ENCODE peak calls at places on chromosome 10, in ten cellular contexts. A, O, B, F, G, H, X, I, V and K are unnamed samples.

GRCh38 chr10:86319626-86320025 is 47.0 kb downstream of the GRID1 start:
- DNase-seq in A (no peak), O (no peak), B (no peak), F (no peak), G (peak), H (no peak), X (no peak), I (no peak), V (no peak), K (no peak)

GRCh38 chr10:15046626-15047025 is 2.9 kb downstream of the OLAH start:
- DNase-seq in A (no peak), O (no peak), B (no peak), F (peak), G (no peak), H (no peak), X (peak), I (no peak), V (peak), K (peak)

GRCh38 chr10:106938448-106939014 is 226.0 kb downstream of the SORCS1 start:
- DNase-seq in A (no peak), O (no peak), B (no peak), F (no peak), G (no peak), H (no peak), X (no peak), I (no peak), V (no peak), K (no peak)

GRCh38 chr10:119132521-119133345 is 28.8 kb downstream of the DENND10 start:
- DNase-seq in A (no peak), O (no peak), B (no peak), F (no peak), G (no peak), H (no peak), X (no peak), I (no peak), V (peak), K (no peak)

GRCh38 chr10:118033905-118034304 is 12.8 kb downstream of the RAB11FIP2 start:
- DNase-seq in A (no peak), O (peak), B (no peak), F (no peak), G (no peak), H (no peak), X (no peak), I (no peak), V (no peak), K (no peak)

GRCh38 chr10:55400075-55400474 is 599.0 kb upstream of the PCDH15 start:
- DNase-seq in A (no peak), O (no peak), B (no peak), F (no peak), G (no peak), H (no peak), X (peak), I (no peak), V (no peak), K (no peak)

GRCh38 chr10:78038105-78038504 is 4.4 kb downstream of the RPS24 start:
- DNase-seq in A (no peak), O (no peak), B (no peak), F (no peak), G (no peak), H (no peak), X (peak), I (no peak), V (no peak), K (no peak)

GRCh38 chr10:68957654-68958053 is 1.7 kb downstream of the DDX21 start:
- DNase-seq in A (no peak), O (no peak), B (no peak), F (peak), G (no peak), H (no peak), X (peak), I (no peak), V (no peak), K (peak)

GRCh38 chr10:72126184-72126871 is 38.0 kb upstream of the SPOCK2 start:
- DNase-seq in A (peak), O (peak), B (peak), F (peak), G (no peak), H (peak), X (peak), I (no peak), V (peak), K (peak)

GRCh38 chr10:69696073-69696731 is 66.2 kb downstream of the FAM241B start:
- DNase-seq in A (peak), O (peak), B (peak), F (peak), G (no peak), H (no peak), X (peak), I (peak), V (peak), K (peak)

GRCh38 chr10:68756766-68757165 is 35.7 kb downstream of the CCAR1 start:
- DNase-seq in A (no peak), O (no peak), B (no peak), F (no peak), G (no peak), H (no peak), X (peak), I (no peak), V (peak), K (no peak)

GRCh38 chr10:49151025-49151445 is 17.2 kb upstream of the FAM170B start:
- DNase-seq in A (no peak), O (no peak), B (no peak), F (no peak), G (no peak), H (no peak), X (peak), I (no peak), V (no peak), K (no peak)

GRCh38 chr10:102335184-102335583 is 60.3 kb upstream of the NFKB2 start:
- DNase-seq in A (no peak), O (no peak), B (no peak), F (peak), G (no peak), H (no peak), X (peak), I (no peak), V (no peak), K (peak)

DNA sequence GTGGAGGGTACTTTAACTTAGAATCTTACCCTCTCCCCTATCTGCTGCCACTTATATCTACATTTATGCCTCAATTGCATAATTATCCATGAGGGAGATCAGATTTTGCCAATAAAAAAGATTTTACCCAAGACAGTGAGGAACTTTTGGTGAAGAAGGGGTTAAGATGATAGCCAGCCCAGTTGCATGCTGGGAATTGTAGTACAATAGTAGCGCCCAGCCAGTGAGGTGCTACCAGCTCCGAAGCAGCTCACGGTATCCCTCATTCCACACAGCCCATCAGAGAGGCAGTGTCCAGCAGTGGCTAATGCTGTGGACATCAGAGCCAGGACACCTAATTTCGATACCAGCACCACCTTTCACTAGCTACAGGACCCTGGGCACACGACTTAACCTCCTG is 5.9 kb upstream of the LGI1 start:
- DNase-seq in A (peak), O (peak), B (peak), F (peak), G (peak), H (peak), X (peak), I (no peak), V (peak), K (peak)
- H3K4me3 ChIP-seq in A (peak), O (no peak), B (no peak), F (peak), G (no peak), H (no peak), X (no peak), I (no peak), V (peak), K (peak)

DNA sequence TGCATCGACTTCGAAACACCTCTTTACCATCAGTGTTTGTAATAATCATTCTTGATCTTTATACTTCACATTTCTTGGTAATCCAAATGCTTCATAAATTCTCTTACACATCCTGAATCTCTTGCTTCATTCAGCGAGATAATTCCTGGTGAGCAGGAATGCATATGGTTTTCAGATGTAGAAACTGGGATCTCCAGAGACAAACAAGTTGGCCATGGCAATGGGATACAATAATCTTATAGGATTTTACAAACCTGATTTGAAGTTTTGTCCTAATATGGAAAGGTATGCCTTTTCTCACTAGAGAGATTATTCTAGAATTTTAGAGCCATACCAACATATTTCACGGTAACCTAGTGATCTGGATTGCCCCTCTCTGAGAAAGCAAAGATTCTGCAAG is 13.0 kb upstream of the TRDMT1 start:
- DNase-seq in A (no peak), O (no peak), B (no peak), F (peak), G (no peak), H (no peak), X (peak), I (no peak), V (no peak), K (peak)
- H3K4me3 ChIP-seq in A (no peak), O (no peak), B (no peak), F (no peak), G (no peak), H (no peak), X (peak), I (no peak), V (no peak), K (peak)

GRCh38 chr10:10787586-10787985 is 230.1 kb upstream of the CELF2 start:
- DNase-seq in A (no peak), O (no peak), B (no peak), F (no peak), G (no peak), H (no peak), X (peak), I (no peak), V (no peak), K (peak)
- H3K4me3 ChIP-seq in A (no peak), O (no peak), B (no peak), F (no peak), G (no peak), H (no peak), X (no peak), I (no peak), V (no peak), K (no peak)

DNA sequence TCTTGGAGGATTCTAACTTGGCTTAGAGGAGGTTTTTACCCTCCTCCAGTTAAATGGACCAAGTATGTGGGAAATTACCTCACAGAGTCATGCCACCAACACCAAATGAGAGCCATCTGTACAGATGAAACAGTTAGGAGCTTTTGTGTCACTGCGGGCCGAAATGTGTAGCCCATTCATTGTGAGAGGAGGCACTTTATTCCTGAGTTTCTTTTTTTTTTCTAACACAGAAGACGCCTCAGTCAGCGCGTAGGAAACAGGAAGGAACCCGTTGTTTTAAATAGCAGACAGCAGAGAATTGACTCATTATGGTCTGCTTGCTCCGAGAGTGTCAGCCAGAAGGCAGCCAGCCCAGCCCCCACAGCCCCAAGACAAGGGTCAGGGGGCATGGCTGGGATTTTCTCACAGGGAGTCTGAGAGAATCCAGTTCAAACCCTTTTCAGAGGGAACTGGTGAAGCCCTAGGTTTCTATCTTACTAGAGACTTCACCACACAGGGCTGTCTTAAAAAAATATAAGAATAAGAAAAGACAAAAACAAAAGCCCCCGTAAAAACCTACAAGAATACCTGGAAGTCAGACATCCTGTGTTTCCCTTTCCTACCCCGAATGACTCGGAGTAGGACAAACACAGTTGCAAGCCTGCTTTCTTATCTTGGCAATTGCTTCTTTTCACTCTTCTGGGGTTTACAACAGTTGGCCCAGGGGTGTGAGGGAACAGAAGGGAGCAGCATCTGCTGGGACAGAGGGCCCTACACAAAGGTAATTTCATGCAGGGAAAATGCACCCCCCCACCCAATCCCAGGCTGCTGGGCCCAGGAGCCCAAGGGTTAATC is 220.8 kb downstream of the ARHGAP12 start:
- DNase-seq in A (no peak), O (peak), B (no peak), F (peak), G (peak), H (peak), X (peak), I (peak), V (peak), K (peak)
- H3K4me3 ChIP-seq in A (no peak), O (no peak), B (no peak), F (peak), G (no peak), H (no peak), X (peak), I (no peak), V (no peak), K (no peak)

GRCh38 chr10:43361532-43362190 is 9.8 kb upstream of the FXYD4 start:
- DNase-seq in A (no peak), O (no peak), B (no peak), F (no peak), G (no peak), H (no peak), X (no peak), I (no peak), V (no peak), K (no peak)

GRCh38 chr10:43360086-43360485 is 11.3 kb upstream of the FXYD4 start:
- DNase-seq in A (no peak), O (no peak), B (no peak), F (no peak), G (no peak), H (no peak), X (peak), I (no peak), V (no peak), K (no peak)

GRCh38 chr10:43362191-43362839 is 9.1 kb upstream of the FXYD4 start:
- DNase-seq in A (peak), O (peak), B (peak), F (peak), G (no peak), H (no peak), X (peak), I (peak), V (peak), K (peak)
- H3K4me3 ChIP-seq in A (peak), O (peak), B (peak), F (peak), G (no peak), H (no peak), X (peak), I (peak), V (peak), K (peak)

DNA sequence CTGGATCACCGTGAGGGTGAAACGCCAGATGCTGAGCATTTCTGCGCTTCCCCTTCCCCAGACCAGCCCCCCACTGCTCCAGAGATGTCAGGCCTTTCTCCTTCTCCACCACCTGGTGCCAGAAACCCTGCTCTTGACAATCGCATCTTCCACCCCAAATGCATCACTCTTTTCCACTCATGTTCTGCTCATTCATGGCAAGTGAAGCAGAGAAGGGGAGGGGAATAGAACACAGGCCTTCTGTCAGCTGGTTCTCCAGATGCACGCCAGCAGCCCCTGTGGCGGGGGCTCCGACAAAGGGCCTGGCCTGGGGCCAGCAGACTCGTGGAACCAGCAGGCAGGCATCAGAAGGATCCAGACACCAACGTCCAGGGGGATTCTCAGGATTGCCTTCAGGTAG is 68.5 kb upstream of the SVIL start:
- DNase-seq in A (no peak), O (peak), B (no peak), F (no peak), G (no peak), H (no peak), X (no peak), I (no peak), V (no peak), K (no peak)
- H3K4me3 ChIP-seq in A (no peak), O (no peak), B (no peak), F (no peak), G (no peak), H (no peak), X (peak), I (no peak), V (no peak), K (peak)

DNA sequence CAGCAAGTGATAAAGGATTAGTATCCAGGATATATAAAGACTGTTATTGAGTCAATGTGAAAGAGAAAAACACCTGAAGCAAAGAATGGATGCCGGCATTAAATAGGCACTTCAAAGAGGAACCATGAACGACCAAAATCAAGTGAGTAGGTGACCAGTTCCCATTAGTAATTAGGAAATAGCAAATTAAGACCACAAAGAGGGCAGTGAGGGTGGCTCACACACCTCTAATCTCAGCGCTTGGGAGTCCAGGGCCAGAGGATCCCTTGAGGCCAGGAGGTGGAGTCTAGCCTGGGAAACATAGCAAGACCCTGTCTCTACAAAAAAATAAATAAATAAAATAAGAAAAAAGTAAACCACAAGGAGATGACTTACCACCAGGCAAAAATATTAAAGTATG is 1.5 kb upstream of the ANTXRL start:
- DNase-seq in A (no peak), O (no peak), B (no peak), F (no peak), G (peak), H (no peak), X (no peak), I (no peak), V (no peak), K (no peak)
- H3K4me3 ChIP-seq in A (peak), O (peak), B (peak), F (peak), G (peak), H (peak), X (peak), I (no peak), V (no peak), K (peak)

DNA sequence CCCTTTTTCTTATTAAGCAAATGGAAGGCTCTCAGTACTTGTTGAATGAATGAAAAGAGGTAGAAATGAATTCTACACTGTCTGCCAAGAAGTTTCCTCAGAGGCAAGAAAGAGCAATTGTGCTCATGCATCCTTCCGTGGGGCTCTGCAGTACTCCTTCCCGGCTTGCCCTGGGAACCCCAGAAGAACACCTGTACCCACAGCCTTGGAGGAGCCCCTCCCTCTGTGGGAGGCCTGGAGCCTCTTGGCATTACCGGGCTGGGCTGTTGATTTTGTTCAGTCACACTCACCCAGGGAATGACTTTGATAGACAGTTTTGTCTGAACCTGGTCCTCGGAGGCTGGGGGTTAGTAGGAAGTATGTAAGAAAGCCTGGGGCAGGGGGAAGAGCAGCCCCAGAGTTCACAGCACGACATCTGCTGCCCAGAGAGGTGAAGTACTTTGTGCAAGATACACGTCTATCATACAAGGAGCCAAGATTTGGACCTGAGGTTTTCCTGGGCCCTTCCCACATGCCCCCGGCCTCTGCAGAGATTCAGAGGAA is 134.8 kb upstream of the GDF10 start:
- DNase-seq in A (no peak), O (no peak), B (no peak), F (no peak), G (no peak), H (no peak), X (no peak), I (no peak), V (peak), K (no peak)
- H3K4me3 ChIP-seq in A (no peak), O (no peak), B (no peak), F (peak), G (no peak), H (no peak), X (no peak), I (no peak), V (no peak), K (no peak)

DNA sequence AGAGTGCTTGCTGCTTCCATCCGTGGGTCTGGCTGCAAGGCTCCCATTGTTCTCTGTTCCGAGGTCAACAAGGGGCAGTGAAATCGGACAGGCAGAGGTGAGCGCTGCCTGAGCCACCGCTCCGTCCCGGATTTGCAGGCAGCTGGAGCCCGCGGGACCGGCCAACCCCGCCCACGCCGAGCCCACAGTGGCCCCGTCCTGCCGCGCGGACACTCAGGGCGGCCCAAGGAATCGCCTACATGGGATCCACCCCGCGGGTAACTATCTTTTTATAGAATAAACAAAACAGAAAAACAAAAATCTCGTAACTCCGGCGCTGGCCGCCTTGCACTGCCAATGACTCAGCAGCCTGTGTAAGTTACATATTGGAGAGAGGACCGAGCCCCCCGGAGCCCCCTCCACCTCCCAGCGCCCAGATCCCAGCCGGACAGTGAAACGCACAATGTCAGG is 1.9 kb downstream of the BNIP3 start:
- DNase-seq in A (no peak), O (peak), B (no peak), F (peak), G (no peak), H (no peak), X (peak), I (peak), V (peak), K (peak)
- H3K4me3 ChIP-seq in A (peak), O (no peak), B (no peak), F (peak), G (peak), H (peak), X (peak), I (no peak), V (no peak), K (peak)